ENCODE peak calls at places on chromosomes 13 and 19, in nine cellular contexts. One of them, this sample, is unnamed.

GRCh38 chr13:30576528-30576927 is 41.2 kb upstream of the USPL1 start:
- DNase-seq in uterus: no peak
- DNase-seq in GM20000: no peak
- DNase-seq in MCF 10A: peak
- DNase-seq in endothelial cell: no peak
- DNase-seq in IMR-90: peak
- DNase-seq in GM23338: no peak
- DNase-seq in mesothelial cell of epicardium: no peak
- DNase-seq in HCT116: no peak
- DNase-seq in this sample: no peak

GRCh38 chr19:43779147-43779819 is 1.5 kb downstream of the KCNN4 start:
- DNase-seq in endothelial cell: no peak
- DNase-seq in GM23338: no peak
- DNase-seq in IMR-90: no peak
- DNase-seq in GM20000: peak
- DNase-seq in HCT116: no peak
- DNase-seq in uterus: no peak
- DNase-seq in MCF 10A: peak
- DNase-seq in mesothelial cell of epicardium: no peak
- DNase-seq in this sample: no peak

GRCh38 chr13:44936246-44936645 is 53.0 kb downstream of the NUFIP1 start:
- DNase-seq in mesothelial cell of epicardium: no peak
- DNase-seq in uterus: no peak
- DNase-seq in endothelial cell: no peak
- DNase-seq in GM23338: no peak
- DNase-seq in HCT116: no peak
- DNase-seq in IMR-90: no peak
- DNase-seq in MCF 10A: no peak
- DNase-seq in GM20000: no peak
- DNase-seq in this sample: no peak

GRCh38 chr13:109256866-109257760 is 529.3 kb downstream of the IRS2 start:
- DNase-seq in MCF 10A: peak
- DNase-seq in HCT116: peak
- DNase-seq in uterus: no peak
- DNase-seq in endothelial cell: no peak
- DNase-seq in mesothelial cell of epicardium: no peak
- DNase-seq in GM20000: no peak
- DNase-seq in IMR-90: peak
- DNase-seq in GM23338: peak
- DNase-seq in this sample: no peak

GRCh38 chr13:36436811-36437210 is 4.5 kb downstream of the CCNA1 start:
- DNase-seq in GM20000: no peak
- DNase-seq in MCF 10A: no peak
- DNase-seq in endothelial cell: no peak
- DNase-seq in mesothelial cell of epicardium: no peak
- DNase-seq in GM23338: no peak
- DNase-seq in HCT116: no peak
- DNase-seq in IMR-90: no peak
- DNase-seq in uterus: no peak
- DNase-seq in this sample: no peak

GRCh38 chr19:35272954-35273649 is 4.3 kb downstream of the USF2 start:
- DNase-seq in MCF 10A: no peak
- DNase-seq in GM23338: no peak
- DNase-seq in GM20000: no peak
- DNase-seq in HCT116: no peak
- DNase-seq in IMR-90: no peak
- DNase-seq in endothelial cell: no peak
- DNase-seq in mesothelial cell of epicardium: no peak
- DNase-seq in uterus: no peak
- DNase-seq in this sample: no peak

GRCh38 chr13:46288570-46289259 is 77.0 kb downstream of the LRRC63 start:
- DNase-seq in GM20000: peak
- DNase-seq in endothelial cell: peak
- DNase-seq in MCF 10A: peak
- DNase-seq in mesothelial cell of epicardium: no peak
- DNase-seq in GM23338: peak
- DNase-seq in HCT116: peak
- DNase-seq in uterus: no peak
- DNase-seq in IMR-90: peak
- DNase-seq in this sample: no peak

GRCh38 chr13:72716776-72717175 is 10.7 kb downstream of the MZT1 start:
- DNase-seq in MCF 10A: no peak
- DNase-seq in mesothelial cell of epicardium: no peak
- DNase-seq in HCT116: no peak
- DNase-seq in endothelial cell: no peak
- DNase-seq in uterus: no peak
- DNase-seq in IMR-90: no peak
- DNase-seq in GM20000: no peak
- DNase-seq in GM23338: no peak
- DNase-seq in this sample: no peak

GRCh38 chr13:83546476-83546875 is 335.8 kb downstream of the SLITRK1 start:
- DNase-seq in MCF 10A: no peak
- DNase-seq in IMR-90: no peak
- DNase-seq in GM20000: no peak
- DNase-seq in HCT116: no peak
- DNase-seq in mesothelial cell of epicardium: no peak
- DNase-seq in GM23338: no peak
- DNase-seq in endothelial cell: no peak
- DNase-seq in uterus: no peak
- DNase-seq in this sample: no peak

GRCh38 chr19:13382633-13382938 is 123.7 kb downstream of the CACNA1A start:
- DNase-seq in mesothelial cell of epicardium: no peak
- DNase-seq in GM20000: no peak
- DNase-seq in IMR-90: no peak
- DNase-seq in endothelial cell: no peak
- DNase-seq in MCF 10A: no peak
- DNase-seq in uterus: no peak
- DNase-seq in GM23338: no peak
- DNase-seq in HCT116: no peak
- DNase-seq in this sample: no peak

GRCh38 chr13:34911159-34911558 is 30.9 kb upstream of the NBEA start:
- DNase-seq in mesothelial cell of epicardium: no peak
- DNase-seq in endothelial cell: no peak
- DNase-seq in HCT116: no peak
- DNase-seq in GM23338: no peak
- DNase-seq in IMR-90: no peak
- DNase-seq in uterus: no peak
- DNase-seq in MCF 10A: no peak
- DNase-seq in GM20000: no peak
- DNase-seq in this sample: no peak

GRCh38 chr13:76379341-76380105 is 506.7 kb downstream of the KCTD12 start:
- DNase-seq in endothelial cell: no peak
- DNase-seq in HCT116: no peak
- DNase-seq in IMR-90: no peak
- DNase-seq in GM20000: no peak
- DNase-seq in mesothelial cell of epicardium: no peak
- DNase-seq in MCF 10A: peak
- DNase-seq in GM23338: no peak
- DNase-seq in uterus: no peak
- DNase-seq in this sample: no peak

GRCh38 chr19:57512845-57513244 is 13.1 kb downstream of the ZNF773 start:
- DNase-seq in IMR-90: peak
- DNase-seq in uterus: no peak
- DNase-seq in HCT116: no peak
- DNase-seq in GM20000: no peak
- DNase-seq in mesothelial cell of epicardium: no peak
- DNase-seq in MCF 10A: no peak
- DNase-seq in endothelial cell: peak
- DNase-seq in GM23338: peak
- DNase-seq in this sample: no peak

GRCh38 chr13:34376483-34376882 is 558.5 kb downstream of the RFC3 start:
- DNase-seq in uterus: no peak
- DNase-seq in GM20000: no peak
- DNase-seq in GM23338: peak
- DNase-seq in mesothelial cell of epicardium: no peak
- DNase-seq in endothelial cell: no peak
- DNase-seq in MCF 10A: no peak
- DNase-seq in IMR-90: no peak
- DNase-seq in HCT116: no peak
- DNase-seq in this sample: no peak

GRCh38 chr13:28000567-28000966 is 12.1 kb upstream of the URAD start:
- DNase-seq in endothelial cell: no peak
- DNase-seq in GM20000: no peak
- DNase-seq in mesothelial cell of epicardium: no peak
- DNase-seq in GM23338: peak
- DNase-seq in HCT116: no peak
- DNase-seq in MCF 10A: no peak
- DNase-seq in uterus: no peak
- DNase-seq in IMR-90: no peak
- DNase-seq in this sample: no peak

GRCh38 chr19:45153339-45154063 is 7.3 kb downstream of the NKPD1 start:
- DNase-seq in HCT116: no peak
- DNase-seq in uterus: peak
- DNase-seq in MCF 10A: no peak
- DNase-seq in mesothelial cell of epicardium: peak
- DNase-seq in GM23338: peak
- DNase-seq in IMR-90: peak
- DNase-seq in GM20000: peak
- DNase-seq in endothelial cell: peak
- DNase-seq in this sample: peak

GRCh38 chr19:3672993-3673392 is 27.3 kb downstream of the PIP5K1C start:
- DNase-seq in HCT116: no peak
- DNase-seq in GM23338: no peak
- DNase-seq in uterus: no peak
- DNase-seq in endothelial cell: no peak
- DNase-seq in GM20000: no peak
- DNase-seq in MCF 10A: no peak
- DNase-seq in IMR-90: no peak
- DNase-seq in mesothelial cell of epicardium: no peak
- DNase-seq in this sample: no peak
- TF ChIP-seq CTCF in HCT116: no peak
- TF ChIP-seq CTCF in GM23338: peak
- TF ChIP-seq CTCF in uterus: no peak
- TF ChIP-seq CTCF in endothelial cell: no peak
- TF ChIP-seq CTCF in GM20000: no peak
- TF ChIP-seq CTCF in MCF 10A: no peak
- TF ChIP-seq CTCF in IMR-90: no peak
- TF ChIP-seq CTCF in mesothelial cell of epicardium: no peak
- TF ChIP-seq CTCF in this sample: no peak

DNA sequence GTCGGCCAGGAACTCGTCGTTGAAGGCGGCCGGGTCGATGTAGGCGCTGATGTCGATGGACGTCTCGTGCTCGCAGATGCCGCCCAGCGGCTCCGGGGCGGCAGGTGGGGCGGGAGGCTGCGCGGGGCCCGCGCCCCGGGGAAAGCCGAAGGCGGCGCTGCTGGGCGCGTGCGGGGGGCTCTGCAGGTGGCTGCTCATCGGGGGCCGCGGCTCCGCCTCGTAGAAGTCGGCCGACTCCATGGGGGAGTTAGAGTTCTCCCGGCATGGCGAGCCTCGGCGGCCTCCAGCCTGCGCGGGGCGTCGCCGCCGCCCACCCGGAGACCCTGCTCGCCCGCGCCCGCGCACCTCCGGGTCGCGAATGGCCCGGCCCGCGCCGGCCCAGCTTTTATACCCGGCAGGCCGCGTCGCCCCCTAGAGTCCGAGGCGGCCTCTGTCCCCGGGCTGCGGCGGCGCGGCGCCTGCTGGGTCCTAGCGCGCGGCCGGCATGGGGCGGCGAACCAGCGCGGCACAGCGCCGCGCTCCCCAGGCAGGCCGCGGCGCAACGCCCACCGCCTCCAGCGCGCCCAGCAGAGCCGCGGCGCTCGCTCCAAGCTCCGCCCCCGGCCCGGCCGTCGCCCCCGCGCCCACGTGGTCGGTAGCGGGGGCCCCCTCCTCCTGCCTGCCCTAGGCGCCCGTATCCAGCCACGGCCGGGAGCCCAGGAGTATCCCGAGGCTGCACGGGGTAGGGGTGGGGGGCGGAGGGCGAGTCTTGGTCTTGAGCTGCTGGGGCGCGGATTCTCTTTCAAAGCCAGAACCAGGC is at the start of gene CEBPA:
- DNase-seq in MCF 10A: peak
- DNase-seq in mesothelial cell of epicardium: peak
- DNase-seq in endothelial cell: peak
- DNase-seq in GM20000: peak
- DNase-seq in GM23338: peak
- DNase-seq in HCT116: peak
- DNase-seq in IMR-90: peak
- DNase-seq in uterus: peak
- DNase-seq in this sample: peak
- TF ChIP-seq CTCF in MCF 10A: peak
- TF ChIP-seq CTCF in mesothelial cell of epicardium: no peak
- TF ChIP-seq CTCF in endothelial cell: peak
- TF ChIP-seq CTCF in GM20000: peak
- TF ChIP-seq CTCF in GM23338: peak
- TF ChIP-seq CTCF in HCT116: peak
- TF ChIP-seq CTCF in IMR-90: peak
- TF ChIP-seq CTCF in uterus: peak
- TF ChIP-seq CTCF in this sample: peak

DNA sequence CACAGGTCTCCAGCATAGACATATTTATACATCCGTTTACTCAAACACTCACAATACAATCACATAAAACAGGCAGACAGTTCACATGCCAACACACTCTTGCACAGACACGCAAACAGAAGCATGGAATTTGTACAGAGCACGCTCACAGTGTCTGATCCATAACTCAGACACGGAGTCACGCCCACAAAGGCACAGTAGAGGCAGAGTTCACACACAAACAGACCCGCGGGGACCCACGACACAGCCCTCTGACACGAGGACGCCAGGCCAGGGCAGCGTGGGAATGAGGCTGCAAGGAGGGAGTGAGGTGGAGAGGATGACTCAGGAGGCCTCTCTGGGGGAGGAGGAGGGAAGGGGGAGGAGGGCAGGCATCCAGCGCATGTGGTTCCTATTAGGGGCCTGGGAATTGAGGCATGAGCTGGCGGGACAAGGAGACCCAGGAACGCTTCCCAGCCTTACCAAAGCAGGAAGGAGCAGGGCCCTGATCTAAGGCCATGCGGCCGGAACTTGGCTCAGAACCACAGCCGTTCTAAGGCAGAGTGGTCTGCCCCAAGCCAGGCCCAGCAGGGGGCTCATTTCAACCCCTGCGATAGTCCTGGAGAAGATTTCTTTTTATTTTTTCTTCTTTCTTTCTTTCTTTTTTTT is 9.1 kb upstream of the OLFM2 start:
- DNase-seq in GM20000: no peak
- DNase-seq in HCT116: no peak
- DNase-seq in GM23338: peak
- DNase-seq in endothelial cell: no peak
- DNase-seq in IMR-90: peak
- DNase-seq in mesothelial cell of epicardium: peak
- DNase-seq in uterus: peak
- DNase-seq in MCF 10A: peak
- DNase-seq in this sample: no peak
- TF ChIP-seq CTCF in GM20000: no peak
- TF ChIP-seq CTCF in HCT116: no peak
- TF ChIP-seq CTCF in GM23338: no peak
- TF ChIP-seq CTCF in endothelial cell: no peak
- TF ChIP-seq CTCF in IMR-90: peak
- TF ChIP-seq CTCF in mesothelial cell of epicardium: no peak
- TF ChIP-seq CTCF in uterus: no peak
- TF ChIP-seq CTCF in MCF 10A: no peak
- TF ChIP-seq CTCF in this sample: no peak

DNA sequence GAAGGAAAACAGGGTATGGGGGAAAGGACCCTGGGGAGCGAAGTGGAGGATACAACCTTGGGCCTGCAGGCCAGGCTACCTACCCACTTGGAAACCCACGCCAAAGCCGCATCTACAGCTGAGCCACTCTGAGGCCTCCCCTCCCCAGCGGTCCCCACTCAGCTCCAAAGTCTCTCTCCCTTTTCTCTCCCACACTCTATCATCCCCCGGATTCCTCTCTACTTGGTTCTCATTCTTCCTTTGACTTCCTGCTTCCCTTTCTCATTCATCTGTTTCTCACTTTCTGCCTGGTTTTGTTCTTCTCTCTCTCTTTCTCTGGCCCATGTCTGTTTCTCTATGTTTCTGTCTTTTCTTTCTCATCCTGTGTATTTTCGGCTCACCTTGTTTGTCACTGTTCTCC is 2.7 kb downstream of the KLK3 start:
- DNase-seq in uterus: no peak
- DNase-seq in GM23338: no peak
- DNase-seq in endothelial cell: no peak
- DNase-seq in HCT116: no peak
- DNase-seq in MCF 10A: no peak
- DNase-seq in mesothelial cell of epicardium: no peak
- DNase-seq in IMR-90: no peak
- DNase-seq in GM20000: no peak
- DNase-seq in this sample: no peak
- TF ChIP-seq CTCF in uterus: no peak
- TF ChIP-seq CTCF in GM23338: no peak
- TF ChIP-seq CTCF in endothelial cell: no peak
- TF ChIP-seq CTCF in HCT116: no peak
- TF ChIP-seq CTCF in MCF 10A: no peak
- TF ChIP-seq CTCF in mesothelial cell of epicardium: no peak
- TF ChIP-seq CTCF in IMR-90: no peak
- TF ChIP-seq CTCF in GM20000: no peak
- TF ChIP-seq CTCF in this sample: no peak